ENCODE peak calls at places on chromosome 7, in five cellular contexts. M is IMR-90, B is RWPE1, P is tibial nerve, Q is PC-3. I is an unnamed sample.
A peak's percentile ranks its signal among the peaks of the same experiment; 100 is the strongest.

GRCh38 chr7:114924066-114924712 is 2.3 kb downstream of the MDFIC start:
- DNase-seq in M (no peak), B (no peak), P (no peak), Q (no peak), I (no peak)

GRCh38 chr7:81190997-81191747 is 272.3 kb upstream of the SEMA3C start:
- DNase-seq in M (peak; percentile 56), B (peak; percentile 45), P (no peak), Q (peak; percentile 59), I (peak; percentile 33)

GRCh38 chr7:41732279-41733062 is 29.6 kb upstream of the INHBA start:
- DNase-seq in M (peak; percentile 33), B (peak; percentile 13), P (no peak), Q (peak; percentile 44), I (no peak)

GRCh38 chr7:37285701-37286475 is 162.8 kb downstream of the ELMO1 start:
- DNase-seq in M (no peak), B (no peak), P (no peak), Q (no peak), I (no peak)

GRCh38 chr7:41096921-41097320 is 606.0 kb downstream of the INHBA start:
- DNase-seq in M (peak; percentile 98), B (no peak), P (no peak), Q (no peak), I (no peak)

GRCh38 chr7:112422842-112423496 is 27.3 kb upstream of the IFRD1 start:
- DNase-seq in M (peak; percentile 81), B (peak; percentile 85), P (peak; percentile 59), Q (peak; percentile 98), I (peak; percentile 69)

GRCh38 chr7:41792099-41792498 is 89.2 kb upstream of the INHBA start:
- DNase-seq in M (peak; percentile 41), B (peak; percentile 33), P (no peak), Q (peak; percentile 12), I (peak; percentile 18)

GRCh38 chr7:74412061-74412460 is 41.6 kb upstream of the GTF2IRD1 start:
- DNase-seq in M (no peak), B (no peak), P (no peak), Q (no peak), I (no peak)

GRCh38 chr7:42945821-42946615 is 13.8 kb downstream of the MRPL32 start:
- DNase-seq in M (no peak), B (no peak), P (no peak), Q (no peak), I (no peak)

GRCh38 chr7:24860611-24861010 is 103.3 kb upstream of the GSDME start:
- DNase-seq in M (no peak), B (no peak), P (no peak), Q (no peak), I (no peak)

GRCh38 chr7:37349979-37350590 is 98.6 kb downstream of the ELMO1 start:
- DNase-seq in M (no peak), B (no peak), P (no peak), Q (no peak), I (no peak)

GRCh38 chr7:50217961-50218360 is 86.6 kb upstream of the IKZF1 start:
- DNase-seq in M (no peak), B (no peak), P (no peak), Q (no peak), I (no peak)

GRCh38 chr7:143049380-143049779 is 2.8 kb upstream of the OR6V1 start:
- DNase-seq in M (no peak), B (no peak), P (no peak), Q (no peak), I (no peak)

GRCh38 chr7:84688671-84689070 is 494.1 kb upstream of the SEMA3A start:
- DNase-seq in M (peak; percentile 50), B (no peak), P (no peak), Q (peak; percentile 15), I (no peak)

GRCh38 chr7:91330378-91331295 is 66.4 kb downstream of the FZD1 start:
- DNase-seq in M (no peak), B (no peak), P (no peak), Q (no peak), I (no peak)

GRCh38 chr7:142301923-142302550 is 44.2 kb upstream of the PRSS58 start:
- DNase-seq in M (no peak), B (peak; percentile 13), P (no peak), Q (peak; percentile 31), I (no peak)

GRCh38 chr7:83648464-83649241 is at the start of gene SEMA3E:
- DNase-seq in M (peak; percentile 35), B (no peak), P (peak; percentile 10), Q (peak; percentile 52), I (no peak)

GRCh38 chr7:100208911-100209408 is 10.8 kb upstream of the PVRIG start:
- DNase-seq in M (no peak), B (no peak), P (no peak), Q (no peak), I (no peak)

GRCh38 chr7:82234457-82235049 is 209.0 kb downstream of the CACNA2D1 start:
- DNase-seq in M (peak; percentile 59), B (peak; percentile 10), P (no peak), Q (peak; percentile 60), I (no peak)

GRCh38 chr7:3042861-3043489 is 692 bp downstream of the CARD11 start:
- DNase-seq in M (no peak), B (peak; percentile 39), P (no peak), Q (peak; percentile 35), I (no peak)

GRCh38 chr7:36708765-36709164 is 15.5 kb downstream of the AOAH start:
- DNase-seq in M (no peak), B (no peak), P (no peak), Q (no peak), I (no peak)

GRCh38 chr7:29170781-29171180 is 23.8 kb upstream of the CHN2 start:
- DNase-seq in M (no peak), B (no peak), P (no peak), Q (no peak), I (no peak)

GRCh38 chr7:70681847-70682350 is 450.0 kb upstream of the GALNT17 start:
- DNase-seq in M (no peak), B (no peak), P (no peak), Q (no peak), I (no peak)

GRCh38 chr7:132511387-132511786 is 64.9 kb downstream of the PLXNA4 start:
- DNase-seq in M (no peak), B (no peak), P (no peak), Q (no peak), I (no peak)

GRCh38 chr7:72183835-72184234 is 228.3 kb downstream of the CALN1 start:
- DNase-seq in M (no peak), B (no peak), P (no peak), Q (peak; percentile 27), I (no peak)

DNA sequence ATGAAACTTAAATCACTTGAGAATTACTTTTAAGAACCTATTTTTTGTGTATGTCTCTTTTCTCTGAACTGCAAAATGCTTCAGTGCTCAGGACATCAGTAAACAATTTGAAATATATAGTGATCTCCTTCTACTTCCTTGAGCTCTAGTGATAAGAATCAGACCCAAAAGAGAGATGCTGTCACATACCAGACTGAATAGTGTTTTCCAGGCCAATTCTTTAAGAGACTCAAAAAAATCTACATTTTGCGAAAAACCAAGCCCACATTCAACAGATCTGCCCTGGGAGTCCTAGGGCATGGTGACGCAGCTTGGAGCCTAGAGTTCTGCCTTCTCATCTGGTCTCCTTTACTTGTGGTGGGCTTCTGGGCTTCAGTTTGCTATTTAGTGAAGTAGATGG is 72.1 kb upstream of the SLC13A1 start:
- DNase-seq in M (no peak), B (no peak), P (no peak), Q (no peak), I (no peak)
- H3K27ac ChIP-seq in M (no peak overlapping the region), B (no peak overlapping the region), P (no peak overlapping the region), Q (no peak overlapping the region), I (no peak overlapping the region)

DNA sequence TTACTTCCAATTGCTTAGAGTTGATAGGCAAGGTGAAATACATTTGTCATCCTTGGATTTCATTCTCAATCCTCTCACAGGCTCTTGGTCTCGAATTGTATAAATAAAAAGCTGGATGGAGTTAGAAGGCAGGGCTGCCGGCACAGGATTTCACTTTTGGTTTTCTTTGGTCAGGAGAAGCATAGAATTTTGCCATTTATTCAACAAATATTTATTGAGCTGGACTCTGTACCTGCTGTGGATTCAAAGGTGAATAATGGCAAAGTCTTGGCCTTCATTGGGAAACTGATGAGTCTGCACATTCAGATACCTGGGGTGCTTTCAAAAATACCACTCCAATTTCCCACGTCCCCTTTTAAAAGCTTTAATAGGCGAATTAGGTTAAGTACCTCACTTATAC is 49.7 kb downstream of the PDK4 start:
- DNase-seq in M (no peak), B (no peak), P (no peak), Q (no peak), I (no peak)
- H3K27ac ChIP-seq in M (no peak overlapping the region), B (no peak overlapping the region), P (peak overlapping the region; percentile 64), Q (no peak overlapping the region), I (no peak overlapping the region)

GRCh38 chr7:33039257-33039904 is 23.2 kb downstream of the NT5C3A start:
- DNase-seq in M (no peak), B (peak; percentile 26), P (no peak), Q (no peak), I (no peak)

GRCh38 chr7:33043434-33043833 is 19.1 kb downstream of the NT5C3A start:
- DNase-seq in M (no peak), B (no peak), P (no peak), Q (no peak), I (no peak)

GRCh38 chr7:33039905-33040292 is 22.7 kb downstream of the NT5C3A start:
- DNase-seq in M (no peak), B (no peak), P (no peak), Q (no peak), I (no peak)

GRCh38 chr7:33038639-33039038 is 23.9 kb downstream of the NT5C3A start:
- DNase-seq in M (no peak), B (no peak), P (no peak), Q (no peak), I (no peak)

DNA sequence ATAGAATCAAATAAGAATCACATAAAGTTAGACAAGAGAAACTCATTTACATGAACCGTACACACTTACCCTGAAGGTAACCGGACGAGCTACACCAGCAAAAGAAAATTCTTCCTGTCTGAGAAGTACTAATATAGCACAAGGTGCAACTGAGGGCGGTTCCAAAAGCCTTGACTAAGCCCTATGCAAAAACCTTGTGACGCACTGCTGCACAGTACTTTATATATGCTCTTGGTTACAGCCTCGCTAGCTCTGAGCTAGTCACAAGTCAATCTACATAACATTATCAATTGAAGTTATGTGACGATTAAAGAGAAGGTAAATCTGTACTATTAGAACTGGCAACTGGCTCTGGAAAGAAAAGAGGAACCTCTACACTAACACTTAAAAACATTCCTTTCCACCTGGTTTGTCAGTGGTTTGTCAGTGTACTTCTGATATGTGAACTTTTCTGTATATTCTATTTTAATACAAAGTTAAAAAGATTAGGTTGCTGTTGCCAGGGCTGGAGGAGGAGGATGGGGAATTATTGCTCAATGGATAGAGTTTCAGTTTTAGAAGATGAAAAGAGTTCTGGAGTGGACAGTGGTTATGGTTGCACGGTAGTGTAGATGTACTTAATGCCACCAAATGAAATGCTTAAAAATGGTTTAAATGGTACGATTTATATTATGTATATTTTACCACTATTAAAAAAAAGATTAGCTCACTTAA is 21.6 kb downstream of the NT5C3A start:
- DNase-seq in M (peak; percentile 36), B (peak; percentile 73), P (no peak), Q (peak; percentile 86), I (peak; percentile 39)
- H3K27ac ChIP-seq in M (no peak overlapping the region), B (no peak overlapping the region), P (peak overlapping the region; percentile 54), Q (peak overlapping the region; percentile 40), I (peak overlapping the region; percentile 29)

GRCh38 chr7:151375530-151376217 is 34.1 kb downstream of the NUB1 start:
- DNase-seq in M (no peak), B (no peak), P (no peak), Q (no peak), I (no peak)
- H3K27ac ChIP-seq in M (no peak overlapping the region), B (no peak overlapping the region), P (no peak overlapping the region), Q (no peak overlapping the region), I (no peak overlapping the region)

GRCh38 chr7:17520941-17521340 is 222.5 kb downstream of the AHR start:
- DNase-seq in M (peak; percentile 49), B (no peak), P (no peak), Q (no peak), I (no peak)
- H3K27ac ChIP-seq in M (peak overlapping the region; percentile 26), B (no peak overlapping the region), P (peak overlapping the region; percentile 3), Q (peak overlapping the region; percentile 34), I (peak overlapping the region; percentile 70)

GRCh38 chr7:67341153-67341768 is 344.6 kb downstream of the TYW1 start:
- DNase-seq in M (no peak), B (no peak), P (no peak), Q (no peak), I (no peak)
- H3K27ac ChIP-seq in M (no peak overlapping the region), B (no peak overlapping the region), P (no peak overlapping the region), Q (no peak overlapping the region), I (no peak overlapping the region)

I was measured in epithelial cell of prostate.